ENCODE peak calls at places on chromosome 16, in six cellular contexts. One of them, this sample, is unnamed.

GRCh38 chr16:88454315-88455057 is 1.4 kb downstream of the ZFPM1 start:
- DNase-seq in upper lobe of right lung: no peak
- DNase-seq in IMR-90: no peak
- DNase-seq in fibroblast of pulmonary artery: no peak
- DNase-seq in fibroblast of lung: no peak
- DNase-seq in A673: no peak
- DNase-seq in this sample: no peak

GRCh38 chr16:149024-149675 is 3.3 kb upstream of the HBZ start:
- DNase-seq in upper lobe of right lung: no peak
- DNase-seq in IMR-90: peak; percentile 52
- DNase-seq in fibroblast of pulmonary artery: no peak
- DNase-seq in fibroblast of lung: peak; percentile 30
- DNase-seq in A673: no peak
- DNase-seq in this sample: no peak

GRCh38 chr16:87780385-87780989 is 14.7 kb upstream of the KLHDC4 start:
- DNase-seq in upper lobe of right lung: peak; percentile 83
- DNase-seq in IMR-90: peak; percentile 38
- DNase-seq in fibroblast of pulmonary artery: peak; percentile 74
- DNase-seq in fibroblast of lung: peak; percentile 79
- DNase-seq in A673: peak; percentile 94
- DNase-seq in this sample: no peak

GRCh38 chr16:24001706-24002105 is 165.9 kb downstream of the PRKCB start:
- DNase-seq in upper lobe of right lung: no peak
- DNase-seq in IMR-90: no peak
- DNase-seq in fibroblast of pulmonary artery: no peak
- DNase-seq in fibroblast of lung: no peak
- DNase-seq in A673: no peak
- DNase-seq in this sample: no peak

GRCh38 chr16:68283840-68284595 is 19.7 kb downstream of the SLC7A6 start:
- DNase-seq in upper lobe of right lung: no peak
- DNase-seq in IMR-90: no peak
- DNase-seq in fibroblast of pulmonary artery: no peak
- DNase-seq in fibroblast of lung: no peak
- DNase-seq in A673: no peak
- DNase-seq in this sample: no peak

GRCh38 chr16:86531193-86531550 is 20.8 kb downstream of the FOXF1 start:
- DNase-seq in upper lobe of right lung: peak; percentile 64
- DNase-seq in IMR-90: no peak
- DNase-seq in fibroblast of pulmonary artery: peak; percentile 55
- DNase-seq in fibroblast of lung: peak; percentile 63
- DNase-seq in A673: no peak
- DNase-seq in this sample: peak; percentile 86

GRCh38 chr16:11914759-11915643 is 755 bp downstream of the GSPT1 start:
- DNase-seq in upper lobe of right lung: peak; percentile 81
- DNase-seq in IMR-90: peak; percentile 28
- DNase-seq in fibroblast of pulmonary artery: peak; percentile 34
- DNase-seq in fibroblast of lung: peak; percentile 39
- DNase-seq in A673: peak; percentile 44
- DNase-seq in this sample: peak; percentile 67

GRCh38 chr16:56273615-56274014 is 82.3 kb downstream of the GNAO1 start:
- DNase-seq in upper lobe of right lung: no peak
- DNase-seq in IMR-90: no peak
- DNase-seq in fibroblast of pulmonary artery: no peak
- DNase-seq in fibroblast of lung: no peak
- DNase-seq in A673: no peak
- DNase-seq in this sample: no peak

GRCh38 chr16:50910698-50911025 is 168.8 kb downstream of the CYLD start:
- DNase-seq in upper lobe of right lung: no peak
- DNase-seq in IMR-90: no peak
- DNase-seq in fibroblast of pulmonary artery: no peak
- DNase-seq in fibroblast of lung: no peak
- DNase-seq in A673: peak; percentile 4
- DNase-seq in this sample: no peak

GRCh38 chr16:54506691-54507090 is 220.1 kb upstream of the IRX3 start:
- DNase-seq in upper lobe of right lung: no peak
- DNase-seq in IMR-90: no peak
- DNase-seq in fibroblast of pulmonary artery: no peak
- DNase-seq in fibroblast of lung: no peak
- DNase-seq in A673: peak; percentile 35
- DNase-seq in this sample: no peak

GRCh38 chr16:67228034-67228785 is 1.3 kb downstream of the TMEM208 start:
- DNase-seq in upper lobe of right lung: no peak
- DNase-seq in IMR-90: no peak
- DNase-seq in fibroblast of pulmonary artery: no peak
- DNase-seq in fibroblast of lung: no peak
- DNase-seq in A673: no peak
- DNase-seq in this sample: no peak

GRCh38 chr16:4684763-4685162 is 8.6 kb upstream of the NUDT16L1 start:
- DNase-seq in upper lobe of right lung: no peak
- DNase-seq in IMR-90: no peak
- DNase-seq in fibroblast of pulmonary artery: no peak
- DNase-seq in fibroblast of lung: no peak
- DNase-seq in A673: no peak
- DNase-seq in this sample: no peak

GRCh38 chr16:84220851-84221250 is 19.0 kb downstream of the KCNG4 start:
- DNase-seq in upper lobe of right lung: no peak
- DNase-seq in IMR-90: peak; percentile 72
- DNase-seq in fibroblast of pulmonary artery: peak; percentile 68
- DNase-seq in fibroblast of lung: peak; percentile 67
- DNase-seq in A673: no peak
- DNase-seq in this sample: no peak

GRCh38 chr16:68737046-68737729 is at the start of gene CDH1:
- DNase-seq in upper lobe of right lung: peak; percentile 97
- DNase-seq in IMR-90: no peak
- DNase-seq in fibroblast of pulmonary artery: no peak
- DNase-seq in fibroblast of lung: no peak
- DNase-seq in A673: no peak
- DNase-seq in this sample: peak; percentile 49

GRCh38 chr16:12245923-12246290 is 269.4 kb downstream of the SNX29 start:
- DNase-seq in upper lobe of right lung: no peak
- DNase-seq in IMR-90: no peak
- DNase-seq in fibroblast of pulmonary artery: no peak
- DNase-seq in fibroblast of lung: no peak
- DNase-seq in A673: no peak
- DNase-seq in this sample: no peak

GRCh38 chr16:87297918-87298631 is 19.1 kb downstream of the C16orf95 start:
- DNase-seq in upper lobe of right lung: no peak
- DNase-seq in IMR-90: peak; percentile 10
- DNase-seq in fibroblast of pulmonary artery: peak; percentile 33
- DNase-seq in fibroblast of lung: no peak
- DNase-seq in A673: peak; percentile 60
- DNase-seq in this sample: no peak

GRCh38 chr16:29312835-29313558 is 93.5 kb downstream of the NPIPB11 start:
- DNase-seq in upper lobe of right lung: no peak
- DNase-seq in IMR-90: no peak
- DNase-seq in fibroblast of pulmonary artery: no peak
- DNase-seq in fibroblast of lung: no peak
- DNase-seq in A673: peak; percentile 43
- DNase-seq in this sample: peak; percentile 20

GRCh38 chr16:66414891-66415290 is 12.2 kb upstream of the BEAN1 start:
- DNase-seq in upper lobe of right lung: no peak
- DNase-seq in IMR-90: peak; percentile 75
- DNase-seq in fibroblast of pulmonary artery: no peak
- DNase-seq in fibroblast of lung: peak; percentile 52
- DNase-seq in A673: no peak
- DNase-seq in this sample: no peak

GRCh38 chr16:53737563-53737962 is 33.6 kb downstream of the FTO start:
- DNase-seq in upper lobe of right lung: no peak
- DNase-seq in IMR-90: no peak
- DNase-seq in fibroblast of pulmonary artery: no peak
- DNase-seq in fibroblast of lung: no peak
- DNase-seq in A673: peak; percentile 39
- DNase-seq in this sample: no peak

GRCh38 chr16:35598696-35599332 is 2139.4 kb downstream of the TP53TG3F start:
- DNase-seq in upper lobe of right lung: no peak
- DNase-seq in IMR-90: no peak
- DNase-seq in fibroblast of pulmonary artery: no peak
- DNase-seq in fibroblast of lung: no peak
- DNase-seq in A673: no peak
- DNase-seq in this sample: no peak

GRCh38 chr16:64343061-64343819 is 778.6 kb downstream of the CDH11 start:
- DNase-seq in upper lobe of right lung: no peak
- DNase-seq in IMR-90: no peak
- DNase-seq in fibroblast of pulmonary artery: no peak
- DNase-seq in fibroblast of lung: no peak
- DNase-seq in A673: no peak
- DNase-seq in this sample: no peak

GRCh38 chr16:85176541-85177447 is 64.5 kb upstream of the CIBAR2 start:
- DNase-seq in upper lobe of right lung: no peak
- DNase-seq in IMR-90: peak; percentile 52
- DNase-seq in fibroblast of pulmonary artery: no peak
- DNase-seq in fibroblast of lung: no peak
- DNase-seq in A673: peak; percentile 68
- DNase-seq in this sample: no peak

GRCh38 chr16:57893559-57894389 is 77.2 kb downstream of the CNGB1 start:
- DNase-seq in upper lobe of right lung: peak; percentile 72
- DNase-seq in IMR-90: peak; percentile 91
- DNase-seq in fibroblast of pulmonary artery: peak; percentile 97
- DNase-seq in fibroblast of lung: peak; percentile 87
- DNase-seq in A673: no peak
- DNase-seq in this sample: no peak

GRCh38 chr16:47061204-47061603 is 82.5 kb downstream of the NETO2 start:
- DNase-seq in upper lobe of right lung: peak; percentile 22
- DNase-seq in IMR-90: no peak
- DNase-seq in fibroblast of pulmonary artery: no peak
- DNase-seq in fibroblast of lung: no peak
- DNase-seq in A673: no peak
- DNase-seq in this sample: peak; percentile 21

GRCh38 chr16:16037521-16037920 is 88.1 kb downstream of the ABCC1 start:
- DNase-seq in upper lobe of right lung: no peak
- DNase-seq in IMR-90: no peak
- DNase-seq in fibroblast of pulmonary artery: no peak
- DNase-seq in fibroblast of lung: no peak
- DNase-seq in A673: no peak
- DNase-seq in this sample: no peak

GRCh38 chr16:20515580-20516179 is 60.5 kb downstream of the ACSM2B start:
- DNase-seq in upper lobe of right lung: no peak
- DNase-seq in IMR-90: no peak
- DNase-seq in fibroblast of pulmonary artery: no peak
- DNase-seq in fibroblast of lung: no peak
- DNase-seq in A673: no peak
- DNase-seq in this sample: no peak

GRCh38 chr16:50740747-50741146 is 1.1 kb upstream of the CYLD start:
- DNase-seq in upper lobe of right lung: no peak
- DNase-seq in IMR-90: no peak
- DNase-seq in fibroblast of pulmonary artery: no peak
- DNase-seq in fibroblast of lung: peak; percentile 2
- DNase-seq in A673: no peak
- DNase-seq in this sample: no peak

GRCh38 chr16:89549007-89549700 is 11.3 kb upstream of the RPL13 start:
- DNase-seq in upper lobe of right lung: no peak
- DNase-seq in IMR-90: no peak
- DNase-seq in fibroblast of pulmonary artery: no peak
- DNase-seq in fibroblast of lung: no peak
- DNase-seq in A673: no peak
- DNase-seq in this sample: no peak

GRCh38 chr16:3364774-3365427 is 9.2 kb downstream of the OR2C1 start:
- DNase-seq in upper lobe of right lung: peak; percentile 92
- DNase-seq in IMR-90: peak; percentile 95
- DNase-seq in fibroblast of pulmonary artery: peak; percentile 94
- DNase-seq in fibroblast of lung: peak; percentile 97
- DNase-seq in A673: peak; percentile 97
- DNase-seq in this sample: peak; percentile 93

GRCh38 chr16:27446721-27447120 is 44.7 kb downstream of the IL21R start:
- DNase-seq in upper lobe of right lung: no peak
- DNase-seq in IMR-90: no peak
- DNase-seq in fibroblast of pulmonary artery: no peak
- DNase-seq in fibroblast of lung: no peak
- DNase-seq in A673: no peak
- DNase-seq in this sample: no peak

GRCh38 chr16:78761427-78761826 is 662.0 kb downstream of the WWOX start:
- DNase-seq in upper lobe of right lung: no peak
- DNase-seq in IMR-90: no peak
- DNase-seq in fibroblast of pulmonary artery: no peak
- DNase-seq in fibroblast of lung: no peak
- DNase-seq in A673: no peak
- DNase-seq in this sample: no peak
- TF ChIP-seq CTCF in upper lobe of right lung: no peak
- TF ChIP-seq CTCF in IMR-90: no peak
- TF ChIP-seq CTCF in fibroblast of pulmonary artery: no peak
- TF ChIP-seq CTCF in fibroblast of lung: no peak
- TF ChIP-seq CTCF in A673: no peak
- TF ChIP-seq CTCF in this sample: no peak

GRCh38 chr16:30942421-30942796 is 6.5 kb upstream of the ORAI3 start:
- DNase-seq in upper lobe of right lung: no peak
- DNase-seq in IMR-90: no peak
- DNase-seq in fibroblast of pulmonary artery: no peak
- DNase-seq in fibroblast of lung: no peak
- DNase-seq in A673: no peak
- DNase-seq in this sample: no peak
- H3K4me3 ChIP-seq in upper lobe of right lung: no peak overlapping the region
- H3K4me3 ChIP-seq in IMR-90: no peak overlapping the region
- H3K4me3 ChIP-seq in fibroblast of pulmonary artery: no peak overlapping the region
- H3K4me3 ChIP-seq in fibroblast of lung: no peak overlapping the region
- H3K4me3 ChIP-seq in A673: no peak overlapping the region
- H3K4me3 ChIP-seq in this sample: no peak overlapping the region

DNA sequence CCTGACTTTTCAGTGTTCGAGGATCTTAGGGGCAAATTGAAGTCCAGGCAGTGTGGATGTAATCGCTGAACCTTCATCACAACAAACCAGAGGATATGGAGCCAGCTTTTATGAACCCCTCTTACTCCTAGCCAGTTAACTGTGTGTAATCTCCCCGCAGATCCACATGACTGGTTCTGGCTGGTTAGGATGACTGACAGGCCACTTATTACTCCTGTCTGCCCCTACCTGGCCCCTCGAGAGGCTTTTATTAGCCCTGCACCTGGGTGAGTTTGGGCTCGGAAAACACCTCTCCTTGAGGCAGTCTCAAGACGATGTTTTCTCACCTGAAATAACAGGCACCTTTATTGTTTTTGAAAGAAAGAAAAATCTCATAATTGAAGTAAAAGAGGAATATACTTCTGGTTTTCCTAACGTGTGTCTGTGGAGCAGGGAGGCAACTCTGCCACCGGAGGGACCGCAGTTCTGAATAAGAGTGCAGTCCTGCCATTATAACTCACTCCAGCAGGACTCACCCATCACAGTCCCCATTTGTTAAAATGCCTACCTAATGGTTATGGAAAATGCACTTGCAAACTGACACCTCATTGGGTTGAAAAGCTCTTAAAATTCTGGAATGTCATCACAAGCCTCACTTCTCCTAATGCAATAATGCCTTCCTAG is 291.9 kb upstream of the N4BP1 start:
- DNase-seq in upper lobe of right lung: no peak
- DNase-seq in IMR-90: no peak
- DNase-seq in fibroblast of pulmonary artery: no peak
- DNase-seq in fibroblast of lung: no peak
- DNase-seq in A673: no peak
- DNase-seq in this sample: no peak
- TF ChIP-seq CTCF in upper lobe of right lung: no peak
- TF ChIP-seq CTCF in IMR-90: peak; percentile 32
- TF ChIP-seq CTCF in fibroblast of pulmonary artery: no peak
- TF ChIP-seq CTCF in fibroblast of lung: peak; percentile 7
- TF ChIP-seq CTCF in A673: no peak
- TF ChIP-seq CTCF in this sample: no peak

DNA sequence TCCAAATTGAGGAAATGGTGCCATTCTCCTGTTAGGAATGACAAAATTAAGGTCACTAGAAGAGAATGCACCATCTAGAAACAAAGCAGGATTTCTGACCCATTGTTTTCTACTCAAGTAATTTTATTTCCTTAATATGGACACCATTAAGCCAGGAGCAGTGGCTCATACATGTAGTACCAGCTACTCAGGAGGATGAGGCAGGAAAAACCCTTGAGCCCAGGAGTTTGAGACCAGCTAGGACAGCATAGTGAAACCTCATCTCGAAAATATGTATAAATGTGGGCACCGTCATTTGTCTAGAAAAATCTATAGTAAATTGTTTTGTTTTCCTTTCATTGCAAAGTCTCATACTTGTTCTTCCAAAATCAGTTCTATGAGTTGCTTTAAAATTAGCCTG is 9.1 kb upstream of the AP1G1 start:
- DNase-seq in upper lobe of right lung: no peak
- DNase-seq in IMR-90: peak; percentile 28
- DNase-seq in fibroblast of pulmonary artery: no peak
- DNase-seq in fibroblast of lung: no peak
- DNase-seq in A673: no peak
- DNase-seq in this sample: no peak
- H3K4me3 ChIP-seq in upper lobe of right lung: peak overlapping the region; percentile 22
- H3K4me3 ChIP-seq in IMR-90: no peak overlapping the region
- H3K4me3 ChIP-seq in fibroblast of pulmonary artery: no peak overlapping the region
- H3K4me3 ChIP-seq in fibroblast of lung: no peak overlapping the region
- H3K4me3 ChIP-seq in A673: no peak overlapping the region
- H3K4me3 ChIP-seq in this sample: peak overlapping the region; percentile 36